ENCODE peak calls at places on chromosome 1, in five cellular contexts. P is GM12878, Y is H1, X is K562, J is HepG2. M is an unnamed sample.

GRCh38 chr1:153444078-153444477 is 16.4 kb downstream of the S100A7 start:
- DNase-seq in Y (no peak), J (no peak), X (no peak), P (no peak), M (no peak)

GRCh38 chr1:212958175-212958574 is 7.8 kb downstream of the VASH2 start:
- DNase-seq in X (peak; percentile 37), P (no peak), J (no peak), Y (no peak), M (no peak)

GRCh38 chr1:202165267-202165941 is 5.0 kb upstream of the PTPN7 start:
- DNase-seq in J (no peak), Y (no peak), X (peak; percentile 94), P (no peak), M (peak; percentile 43)

GRCh38 chr1:3084154-3084553 is 15.2 kb downstream of the PRDM16 start:
- DNase-seq in J (no peak), P (no peak), Y (no peak), X (no peak), M (no peak)

GRCh38 chr1:161439280-161440232 is 65.7 kb upstream of the FCGR2A start:
- DNase-seq in J (no peak), Y (peak; percentile 60), P (no peak), X (peak; percentile 70), M (peak; percentile 43)

GRCh38 chr1:173333581-173333980 is 126.5 kb upstream of the TNFSF4 start:
- DNase-seq in X (no peak), P (peak; percentile 53), J (no peak), Y (no peak), M (no peak)

GRCh38 chr1:235424092-235424491 is 56.9 kb downstream of the TBCE start:
- DNase-seq in Y (no peak), X (no peak), J (no peak), P (no peak), M (no peak)

GRCh38 chr1:228646717-228647522 is 88.4 kb upstream of the RHOU start:
- DNase-seq in J (peak; percentile 48), X (peak; percentile 14), P (no peak), Y (peak; percentile 66), M (peak; percentile 69)

GRCh38 chr1:156821801-156822200 is 5.2 kb upstream of the SH2D2A start:
- DNase-seq in Y (no peak), X (peak; percentile 39), J (no peak), P (no peak), M (no peak)

GRCh38 chr1:187943606-187944403 is 1115.1 kb downstream of the PLA2G4A start:
- DNase-seq in P (no peak), X (no peak), Y (no peak), J (no peak), M (no peak)

GRCh38 chr1:85544689-85545203 is 35.8 kb upstream of the CCN1 start:
- DNase-seq in Y (no peak), P (no peak), J (peak; percentile 46), X (no peak), M (peak; percentile 43)

GRCh38 chr1:10515627-10516026 is 40.9 kb downstream of the PEX14 start:
- DNase-seq in P (no peak), X (no peak), Y (no peak), J (no peak), M (no peak)

GRCh38 chr1:87872692-87873091 is 544.0 kb downstream of the LMO4 start:
- DNase-seq in J (no peak), Y (no peak), P (no peak), X (no peak), M (no peak)

GRCh38 chr1:153538315-153538821 is 2.4 kb downstream of the S100A5 start:
- DNase-seq in X (peak; percentile 86), J (peak; percentile 50), Y (peak; percentile 68), P (no peak), M (peak; percentile 85)

GRCh38 chr1:70891444-70891843 is 156.2 kb downstream of the PTGER3 start:
- DNase-seq in X (no peak), P (no peak), Y (no peak), J (no peak), M (no peak)

GRCh38 chr1:240579511-240579910 is 32.4 kb downstream of the GREM2 start:
- DNase-seq in P (no peak), X (no peak), Y (no peak), J (no peak), M (no peak)

GRCh38 chr1:16019580-16020277 is 1.9 kb upstream of the HSPB7 start:
- DNase-seq in P (no peak), Y (no peak), J (no peak), X (no peak), M (no peak)

GRCh38 chr1:236502972-236503639 is 20.7 kb upstream of the LGALS8 start:
- DNase-seq in J (peak; percentile 91), P (no peak), X (peak; percentile 74), Y (peak; percentile 76), M (peak; percentile 89)

GRCh38 chr1:99227498-99227897 is 36.8 kb upstream of the PLPPR4 start:
- DNase-seq in Y (no peak), P (no peak), X (no peak), J (no peak), M (no peak)

GRCh38 chr1:11301593-11301992 is 28.6 kb downstream of the UBIAD1 start:
- DNase-seq in J (no peak), P (no peak), X (no peak), Y (no peak), M (no peak)

GRCh38 chr1:196660912-196661311 is 9.1 kb downstream of the CFH start:
- DNase-seq in P (no peak), J (no peak), Y (no peak), X (peak; percentile 47), M (peak; percentile 73)

GRCh38 chr1:121516279-121516967 is 331.6 kb downstream of the SRGAP2C start:
- DNase-seq in J (no peak), P (no peak), X (no peak), Y (no peak), M (no peak)

GRCh38 chr1:174809755-174810280 is 189.9 kb upstream of the CACYBP start:
- DNase-seq in J (no peak), X (no peak), Y (no peak), P (no peak), M (no peak)

GRCh38 chr1:47333922-47334764 is 553 bp downstream of the CMPK1 start:
- DNase-seq in P (no peak), Y (peak; percentile 85), J (peak; percentile 58), X (peak; percentile 93), M (peak; percentile 92)

GRCh38 chr1:51973587-51974474 is 16.7 kb downstream of the RAB3B start:
- DNase-seq in Y (no peak), P (peak; percentile 30), X (no peak), J (no peak), M (no peak)

GRCh38 chr1:28888915-28889314 is 25.5 kb upstream of the EPB41 start:
- DNase-seq in Y (no peak), J (no peak), X (no peak), P (no peak), M (no peak)

GRCh38 chr1:173341307-173341706 is 134.2 kb upstream of the TNFSF4 start:
- DNase-seq in Y (no peak), J (no peak), P (no peak), X (no peak), M (no peak)

GRCh38 chr1:201334325-201335173 is 42.9 kb downstream of the TNNT2 start:
- DNase-seq in P (no peak), J (no peak), Y (no peak), X (no peak), M (no peak)

GRCh38 chr1:1144843-1145546 is 28.7 kb upstream of the TTLL10 start:
- DNase-seq in P (no peak), Y (no peak), J (no peak), X (peak; percentile 39), M (no peak)

GRCh38 chr1:202201266-202201665 is 7.7 kb downstream of the LGR6 start:
- DNase-seq in P (no peak), Y (no peak), X (no peak), J (no peak), M (no peak)

GRCh38 chr1:63641615-63642014 is 48.4 kb downstream of the PGM1 start:
- DNase-seq in J (no peak), X (no peak), Y (no peak), P (no peak), M (no peak)

GRCh38 chr1:81670286-81670685 is 130.4 kb upstream of the ADGRL2 start:
- DNase-seq in Y (no peak), X (no peak), J (no peak), P (no peak), M (no peak)

GRCh38 chr1:204883405-204883804 is 12.7 kb downstream of the NFASC start:
- DNase-seq in Y (no peak), J (no peak), X (no peak), P (no peak), M (no peak)

GRCh38 chr1:150066838-150067183 is 765 bp upstream of the VPS45 start:
- DNase-seq in P (peak; percentile 12), J (no peak), Y (peak; percentile 79), X (peak; percentile 72), M (peak; percentile 78)
- H2AFZ ChIP-seq in P (peak overlapping the region; percentile 98), J (peak overlapping the region; percentile 34), Y (peak overlapping the region; percentile 98), X (peak overlapping the region; percentile 98), M (peak overlapping the region; percentile 92)

DNA sequence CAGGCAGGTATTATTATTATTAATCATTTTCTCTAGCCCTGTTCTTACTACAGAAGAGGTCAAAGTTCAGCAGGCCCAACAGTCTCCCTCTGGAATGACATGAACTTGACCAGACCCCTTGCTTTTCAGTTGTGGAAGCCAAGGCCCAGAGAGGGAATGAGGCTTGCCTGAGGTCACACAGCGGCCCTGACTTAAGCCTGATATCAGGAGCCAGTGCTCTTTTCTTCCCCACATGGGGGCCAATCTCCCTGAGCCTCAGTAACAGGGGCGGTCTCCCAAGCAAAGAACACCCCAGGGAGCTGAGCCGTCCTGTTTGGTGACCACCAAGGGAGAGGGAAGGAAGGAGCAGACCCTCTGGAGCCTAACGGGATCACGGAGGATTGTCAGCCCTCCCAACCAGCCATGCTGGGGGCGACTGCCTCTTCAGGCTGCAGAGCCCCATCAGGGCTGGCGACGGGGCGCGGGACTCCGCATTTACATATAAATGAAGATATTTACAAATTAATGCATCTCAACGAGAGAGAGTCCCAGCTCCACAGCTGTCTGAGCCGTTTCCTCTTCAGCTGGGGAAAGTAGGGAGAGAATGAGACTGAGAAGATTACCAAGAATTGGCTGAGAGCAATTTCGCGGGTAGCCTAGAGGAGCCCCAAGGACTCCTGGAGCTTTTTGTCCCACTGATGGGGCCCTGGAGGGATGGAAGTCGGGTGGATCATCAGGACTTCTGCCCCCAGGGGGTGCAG is 186.1 kb upstream of the KLHDC7A start:
- DNase-seq in P (no peak), X (no peak), Y (peak; percentile 78), J (no peak), M (peak; percentile 93)
- TF ChIP-seq CREB1 in P (no peak), X (no peak), Y (no peak), J (no peak), M (peak; percentile 8)

GRCh38 chr1:42970143-42970542 is 11.5 kb upstream of the SLC2A1 start:
- DNase-seq in X (peak; percentile 38), Y (no peak), J (no peak), P (no peak), M (no peak)

GRCh38 chr1:42968654-42969053 is 10.0 kb upstream of the SLC2A1 start:
- DNase-seq in J (no peak), Y (no peak), X (no peak), P (no peak), M (no peak)

GRCh38 chr1:42964032-42964812 is 5.6 kb upstream of the SLC2A1 start:
- DNase-seq in J (no peak), Y (no peak), P (no peak), X (no peak), M (no peak)

GRCh38 chr1:42965339-42965738 is 6.7 kb upstream of the SLC2A1 start:
- DNase-seq in Y (no peak), P (no peak), J (no peak), X (no peak), M (no peak)

GRCh38 chr1:42966688-42967609 is 8.3 kb upstream of the SLC2A1 start:
- DNase-seq in Y (peak; percentile 63), J (peak; percentile 56), X (peak; percentile 85), P (no peak), M (peak; percentile 57)
- H2AFZ ChIP-seq in Y (no peak overlapping the region), J (no peak overlapping the region), X (peak overlapping the region; percentile 82), P (no peak overlapping the region), M (no peak overlapping the region)

GRCh38 chr1:53462769-53463501 is 3.7 kb downstream of the DMRTB1 start:
- DNase-seq in Y (no peak), J (no peak), P (no peak), X (no peak), M (no peak)
- TF ChIP-seq CREB1 in Y (no peak), J (no peak), P (no peak), X (no peak), M (no peak)